ENCODE peak calls at places on chromosomes 4 and X, in four cellular contexts. Q is H1, L is K562, T is HepG2. H is an unnamed sample.

GRCh38 chr4:101292901-101293300 is 54.4 kb downstream of the PPP3CA start:
- DNase-seq in L (no peak), Q (no peak), T (no peak), H (no peak)

GRCh38 chr4:105128208-105128607 is 18.5 kb upstream of the TET2 start:
- DNase-seq in L (no peak), T (no peak), Q (no peak), H (no peak)

GRCh38 chr4:186144180-186144579 is 39.7 kb downstream of the FAM149A start:
- DNase-seq in Q (no peak), T (no peak), L (no peak), H (peak; percentile 26)

GRCh38 chr4:41204400-41204978 is 9.9 kb downstream of the APBB2 start:
- DNase-seq in Q (no peak), T (peak; percentile 30), L (no peak), H (no peak)

GRCh38 chrX:113514906-113515305 is 674.3 kb upstream of the AMOT start:
- DNase-seq in L (no peak), Q (no peak), T (peak; percentile 47), H (no peak)

GRCh38 chr4:31370866-31371465 is 650.8 kb downstream of the PCDH7 start:
- DNase-seq in L (peak; percentile 46), Q (no peak), T (peak; percentile 37), H (peak; percentile 32)

GRCh38 chr4:179709961-179710624 is 2267.9 kb upstream of the AGA start:
- DNase-seq in Q (peak; percentile 17), L (no peak), T (no peak), H (no peak)

GRCh38 chrX:70434914-70435586 is 9.6 kb upstream of the DLG3 start:
- DNase-seq in L (peak; percentile 16), T (no peak), Q (no peak), H (no peak)

GRCh38 chrX:26387906-26388305 is 171.9 kb downstream of the MAGEB5 start:
- DNase-seq in L (no peak), Q (no peak), T (no peak), H (no peak)

GRCh38 chr4:88008624-88009235 is 1.3 kb downstream of the PKD2 start:
- DNase-seq in Q (no peak), L (no peak), T (no peak), H (peak; percentile 4)

GRCh38 chr4:185810746-185811508 is 1.1 kb downstream of the SORBS2 start:
- DNase-seq in L (no peak), T (peak; percentile 97), Q (no peak), H (no peak)

GRCh38 chr4:22692736-22693135 is at the start of gene GBA3:
- DNase-seq in Q (no peak), L (no peak), T (no peak), H (no peak)

GRCh38 chrX:98795636-98796035 is 1614.4 kb downstream of the PCDH19 start:
- DNase-seq in Q (no peak), T (no peak), L (no peak), H (no peak)

GRCh38 chr4:182922551-182923284 is 5.5 kb upstream of the DCTD start:
- DNase-seq in Q (no peak), T (no peak), L (no peak), H (no peak)

GRCh38 chrX:69932323-69932722 is 117.4 kb downstream of the AWAT2 start:
- DNase-seq in L (no peak), T (no peak), Q (no peak), H (no peak)

GRCh38 chr4:43837171-43837570 is 611.4 kb downstream of the KCTD8 start:
- DNase-seq in L (no peak), T (no peak), Q (no peak), H (no peak)

GRCh38 chr4:67685532-67685859 is 15.5 kb downstream of the UBA6 start:
- DNase-seq in T (no peak), L (no peak), Q (no peak), H (no peak)

GRCh38 chrX:153343674-153344073 is 9.7 kb downstream of the ZNF275 start:
- DNase-seq in L (no peak), T (no peak), Q (no peak), H (no peak)

GRCh38 chr4:82710202-82710929 is 88.2 kb downstream of the SCD5 start:
- DNase-seq in L (no peak), Q (no peak), T (peak; percentile 80), H (no peak)

GRCh38 chr4:184306949-184307348 is 89.3 kb upstream of the ENPP6 start:
- DNase-seq in T (no peak), L (no peak), Q (no peak), H (no peak)

GRCh38 chr4:337932-338758 is 531 bp downstream of the ZNF141 start:
- DNase-seq in T (no peak), L (no peak), Q (no peak), H (peak; percentile 3)

GRCh38 chrX:27765718-27766117 is 42.1 kb upstream of the MAGEB10 start:
- DNase-seq in Q (no peak), T (no peak), L (no peak), H (no peak)

GRCh38 chrX:102129473-102129872 is 4.0 kb downstream of the TCEAL2 start:
- DNase-seq in Q (no peak), T (no peak), L (peak; percentile 2), H (peak; percentile 4)

GRCh38 chr4:188245651-188246050 is 106.4 kb downstream of the TRIML1 start:
- DNase-seq in L (no peak), T (no peak), Q (no peak), H (no peak)

GRCh38 chr4:130257271-130257670 is 1161.3 kb downstream of the C4orf33 start:
- DNase-seq in Q (no peak), T (no peak), L (no peak), H (no peak)

GRCh38 chr4:8315343-8316250 is 46.0 kb downstream of the HTRA3 start:
- DNase-seq in Q (no peak), T (peak; percentile 62), L (no peak), H (peak; percentile 60)

GRCh38 chr4:37243722-37244582 is 591 bp upstream of the NWD2 start:
- DNase-seq in L (no peak), T (peak; percentile 0), Q (peak; percentile 31), H (peak; percentile 4)

GRCh38 chr4:183987987-183988392 is 82.9 kb downstream of the STOX2 start:
- DNase-seq in L (peak; percentile 64), Q (no peak), T (peak; percentile 7), H (peak; percentile 76)

GRCh38 chrX:144681501-144681900 is 565.8 kb upstream of the SPANXN1 start:
- DNase-seq in T (no peak), L (no peak), Q (no peak), H (no peak)

GRCh38 chr4:176838611-176839411 is 46.1 kb upstream of the VEGFC start:
- DNase-seq in T (no peak), Q (no peak), L (no peak), H (peak; percentile 3)

GRCh38 chr4:96598465-96598864 is 758.6 kb downstream of the PDHA2 start:
- DNase-seq in Q (no peak), T (no peak), L (no peak), H (no peak)

GRCh38 chr4:127284236-127284635 is 348.5 kb upstream of the INTU start:
- DNase-seq in Q (no peak), T (no peak), L (no peak), H (no peak)

GRCh38 chrX:101462892-101463291 is 22.4 kb upstream of the ARMCX4 start:
- DNase-seq in T (peak; percentile 10), L (peak; percentile 19), Q (no peak), H (peak; percentile 21)

GRCh38 chrX:78950157-78950556 is 5.0 kb downstream of the P2RY10 start:
- DNase-seq in Q (no peak), L (no peak), T (no peak), H (no peak)

GRCh38 chrX:78946178-78946896 is 1.1 kb downstream of the P2RY10 start:
- DNase-seq in T (no peak), L (no peak), Q (no peak), H (no peak)

GRCh38 chrX:78944351-78944750 is 840 bp upstream of the P2RY10 start:
- DNase-seq in Q (no peak), L (no peak), T (no peak), H (no peak)

DNA sequence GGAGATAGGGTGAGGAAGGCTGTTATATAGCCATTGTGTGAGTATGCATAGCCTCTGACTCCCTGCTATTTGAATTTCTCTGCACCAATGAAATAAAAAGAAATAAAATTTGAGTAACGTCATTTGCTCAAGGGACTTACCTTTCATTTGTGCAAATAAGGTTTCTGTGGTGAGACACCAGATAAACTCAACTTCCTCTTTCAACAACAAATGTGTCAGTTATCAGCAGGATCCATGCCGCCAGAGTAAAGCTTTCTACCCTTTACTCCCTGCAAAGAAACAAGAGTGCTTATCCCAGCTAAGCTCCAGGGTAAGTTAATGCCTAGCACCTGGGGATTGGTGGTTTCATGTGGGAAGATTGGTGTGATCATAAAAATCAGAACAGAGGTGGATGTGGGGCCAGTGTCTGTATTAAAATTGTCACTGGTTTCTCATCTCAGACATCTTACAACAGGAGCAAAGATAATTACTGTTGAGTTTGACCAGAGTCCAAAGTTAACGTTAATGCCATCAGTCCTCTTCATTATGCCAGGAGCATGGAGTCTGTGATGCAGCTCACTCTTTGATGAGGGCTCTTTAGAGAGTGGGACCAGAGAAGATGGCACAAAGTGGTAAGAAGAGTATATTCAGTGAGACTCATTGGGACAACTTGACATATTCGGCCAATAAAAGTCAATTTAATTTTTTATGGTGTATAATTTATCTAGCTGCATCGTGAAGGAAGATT is at the start of gene P2RY10:
- DNase-seq in L (no peak), Q (no peak), T (no peak), H (no peak)
- TF ChIP-seq MAX in L (no peak), Q (no peak), T (no peak), H (no peak)

DNA sequence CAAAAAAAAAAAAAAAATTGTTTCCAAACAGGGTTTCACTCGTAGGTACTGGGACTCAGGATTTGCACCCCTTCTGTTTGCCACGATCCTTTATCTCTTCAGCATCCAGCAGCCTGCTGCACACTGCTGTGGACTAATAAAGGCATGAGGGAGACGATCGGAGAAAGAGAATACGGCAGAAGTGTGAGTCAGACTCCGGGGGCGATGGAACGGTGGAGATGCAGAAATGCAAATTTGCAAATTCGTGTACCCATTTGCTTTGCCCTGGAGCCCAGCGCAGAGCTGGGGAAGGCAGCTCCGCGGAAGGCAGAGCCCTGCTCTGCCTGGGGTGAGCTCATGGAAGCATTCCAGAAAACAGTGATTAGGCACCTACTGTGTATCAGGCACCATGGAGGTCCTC is 270.3 kb downstream of the ASMT start:
- DNase-seq in Q (no peak), L (no peak), T (no peak), H (no peak)
- TF ChIP-seq MAFK in Q (no peak), L (no peak), T (no peak), H (no peak)

GRCh38 chr4:58050439-58050838 is 940.3 kb upstream of the IGFBP7 start:
- DNase-seq in Q (no peak), T (no peak), L (no peak), H (no peak)
- H3K4me1 ChIP-seq in Q (no peaks in the 10 kb centered on the region), T (no peaks in the 10 kb centered on the region), L (no peaks in the 10 kb centered on the region), H (no peaks in the 10 kb centered on the region)

DNA sequence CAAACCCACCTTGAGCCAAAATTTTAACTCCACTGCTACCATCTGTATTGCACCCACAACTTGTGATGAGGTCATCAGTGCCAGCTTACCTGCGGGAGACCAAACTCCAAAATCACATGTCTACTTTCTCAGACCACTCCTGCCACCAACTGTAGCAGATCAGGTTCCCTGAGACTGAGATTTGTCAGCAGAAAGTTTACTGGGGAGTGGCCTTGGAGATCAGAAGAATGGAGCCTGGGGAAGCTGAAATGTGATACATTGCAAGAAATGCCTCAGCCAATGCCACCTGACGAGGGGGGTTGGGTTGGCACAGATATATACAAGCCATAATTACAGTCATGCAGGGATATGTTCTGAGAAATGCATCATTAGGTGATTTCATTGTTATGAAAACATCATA is 19.1 kb downstream of the HAUS3 start:
- DNase-seq in L (no peak), Q (no peak), T (no peak), H (no peak)
- TF ChIP-seq MAX in L (no peak), Q (no peak), T (no peak), H (no peak)

H was measured in A549.